ENCODE peak calls at places on chromosomes 12 and 14, in five cellular contexts. One of them, this sample, is unnamed.

GRCh38 chr12:40584763-40585162 is 107.5 kb upstream of the CNTN1 start:
- DNase-seq in HFF-Myc: no peak
- DNase-seq in A549: no peak
- DNase-seq in dorsolateral prefrontal cortex: no peak
- DNase-seq in pancreas: no peak
- DNase-seq in this sample: no peak

GRCh38 chr14:85529803-85530574 is at the start of gene FLRT2:
- DNase-seq in HFF-Myc: no peak
- DNase-seq in A549: peak; percentile 33
- DNase-seq in dorsolateral prefrontal cortex: peak; percentile 56
- DNase-seq in pancreas: peak; percentile 75
- DNase-seq in this sample: no peak

GRCh38 chr14:38256358-38256840 is 506 bp upstream of the CLEC14A start:
- DNase-seq in HFF-Myc: no peak
- DNase-seq in A549: no peak
- DNase-seq in dorsolateral prefrontal cortex: no peak
- DNase-seq in pancreas: no peak
- DNase-seq in this sample: no peak

GRCh38 chr12:113395119-113395518 is 8.6 kb downstream of the SDS start:
- DNase-seq in HFF-Myc: no peak
- DNase-seq in A549: no peak
- DNase-seq in dorsolateral prefrontal cortex: no peak
- DNase-seq in pancreas: no peak
- DNase-seq in this sample: no peak

GRCh38 chr14:100607611-100607956 is 20.4 kb upstream of the BEGAIN start:
- DNase-seq in HFF-Myc: no peak
- DNase-seq in A549: no peak
- DNase-seq in dorsolateral prefrontal cortex: peak; percentile 26
- DNase-seq in pancreas: no peak
- DNase-seq in this sample: no peak

GRCh38 chr12:129771238-129771637 is 132.6 kb downstream of the TMEM132D start:
- DNase-seq in HFF-Myc: no peak
- DNase-seq in A549: no peak
- DNase-seq in dorsolateral prefrontal cortex: no peak
- DNase-seq in pancreas: no peak
- DNase-seq in this sample: no peak

GRCh38 chr12:128810182-128811127 is 13.3 kb downstream of the SLC15A4 start:
- DNase-seq in HFF-Myc: no peak
- DNase-seq in A549: no peak
- DNase-seq in dorsolateral prefrontal cortex: no peak
- DNase-seq in pancreas: no peak
- DNase-seq in this sample: peak; percentile 73

GRCh38 chr12:111255261-111255660 is 113.6 kb downstream of the PHETA1 start:
- DNase-seq in HFF-Myc: no peak
- DNase-seq in A549: no peak
- DNase-seq in dorsolateral prefrontal cortex: no peak
- DNase-seq in pancreas: no peak
- DNase-seq in this sample: no peak

GRCh38 chr14:20652996-20653975 is 11.8 kb upstream of the OR6S1 start:
- DNase-seq in HFF-Myc: peak; percentile 84
- DNase-seq in A549: peak; percentile 64
- DNase-seq in dorsolateral prefrontal cortex: no peak
- DNase-seq in pancreas: no peak
- DNase-seq in this sample: no peak

GRCh38 chr14:78530078-78530477 is 359.9 kb downstream of the NRXN3 start:
- DNase-seq in HFF-Myc: peak; percentile 9
- DNase-seq in A549: no peak
- DNase-seq in dorsolateral prefrontal cortex: no peak
- DNase-seq in pancreas: no peak
- DNase-seq in this sample: peak; percentile 28

GRCh38 chr12:45130881-45131281 is 80.0 kb upstream of the DBX2 start:
- DNase-seq in HFF-Myc: peak; percentile 56
- DNase-seq in A549: peak; percentile 28
- DNase-seq in dorsolateral prefrontal cortex: no peak
- DNase-seq in pancreas: no peak
- DNase-seq in this sample: peak; percentile 58

GRCh38 chr12:52618216-52618615 is at the start of gene KRT73:
- DNase-seq in HFF-Myc: no peak
- DNase-seq in A549: no peak
- DNase-seq in dorsolateral prefrontal cortex: no peak
- DNase-seq in pancreas: no peak
- DNase-seq in this sample: no peak

GRCh38 chr14:65412189-65412846 is at the start of gene FUT8:
- DNase-seq in HFF-Myc: peak; percentile 86
- DNase-seq in A549: peak; percentile 84
- DNase-seq in dorsolateral prefrontal cortex: peak; percentile 92
- DNase-seq in pancreas: peak; percentile 98
- DNase-seq in this sample: peak; percentile 85

GRCh38 chr14:65411656-65412188 is 808 bp upstream of the FUT8 start:
- DNase-seq in HFF-Myc: peak; percentile 83
- DNase-seq in A549: peak; percentile 87
- DNase-seq in dorsolateral prefrontal cortex: peak; percentile 94
- DNase-seq in pancreas: peak; percentile 90
- DNase-seq in this sample: peak; percentile 80

GRCh38 chr14:65414961-65415589 is 2.5 kb downstream of the FUT8 start:
- DNase-seq in HFF-Myc: no peak
- DNase-seq in A549: peak; percentile 12
- DNase-seq in dorsolateral prefrontal cortex: no peak
- DNase-seq in pancreas: no peak
- DNase-seq in this sample: no peak

GRCh38 chr14:65413739-65414045 is 1.2 kb downstream of the FUT8 start:
- DNase-seq in HFF-Myc: no peak
- DNase-seq in A549: no peak
- DNase-seq in dorsolateral prefrontal cortex: no peak
- DNase-seq in pancreas: no peak
- DNase-seq in this sample: no peak

GRCh38 chr14:65412881-65413738 is 580 bp downstream of the FUT8 start:
- DNase-seq in HFF-Myc: no peak
- DNase-seq in A549: peak; percentile 44
- DNase-seq in dorsolateral prefrontal cortex: no peak
- DNase-seq in pancreas: peak; percentile 8
- DNase-seq in this sample: no peak
- TF ChIP-seq CTCF in HFF-Myc: no peak
- TF ChIP-seq CTCF in A549: no peak
- TF ChIP-seq CTCF in dorsolateral prefrontal cortex: no peak
- TF ChIP-seq CTCF in pancreas: no peak
- TF ChIP-seq CTCF in this sample: peak; percentile 7

GRCh38 chr14:93114068-93114710 is 1.5 kb downstream of the ITPK1 start:
- DNase-seq in HFF-Myc: no peak
- DNase-seq in A549: no peak
- DNase-seq in dorsolateral prefrontal cortex: no peak
- DNase-seq in pancreas: no peak
- DNase-seq in this sample: peak; percentile 34

GRCh38 chr14:93115069-93115919 is 431 bp downstream of the ITPK1 start:
- DNase-seq in HFF-Myc: no peak
- DNase-seq in A549: peak; percentile 70
- DNase-seq in dorsolateral prefrontal cortex: peak; percentile 84
- DNase-seq in pancreas: peak; percentile 89
- DNase-seq in this sample: peak; percentile 93

GRCh38 chr14:93116676-93117200 is 1.0 kb upstream of the ITPK1 start:
- DNase-seq in HFF-Myc: no peak
- DNase-seq in A549: no peak
- DNase-seq in dorsolateral prefrontal cortex: no peak
- DNase-seq in pancreas: no peak
- DNase-seq in this sample: no peak

GRCh38 chr14:93114713-93115068 is 1.0 kb downstream of the ITPK1 start:
- DNase-seq in HFF-Myc: no peak
- DNase-seq in A549: no peak
- DNase-seq in dorsolateral prefrontal cortex: no peak
- DNase-seq in pancreas: no peak
- DNase-seq in this sample: peak; percentile 29

GRCh38 chr14:93115920-93116675 is at the start of gene ITPK1:
- DNase-seq in HFF-Myc: no peak
- DNase-seq in A549: peak; percentile 66
- DNase-seq in dorsolateral prefrontal cortex: no peak
- DNase-seq in pancreas: peak; percentile 35
- DNase-seq in this sample: peak; percentile 90
- TF ChIP-seq CTCF in HFF-Myc: no peak
- TF ChIP-seq CTCF in A549: peak; percentile 81
- TF ChIP-seq CTCF in dorsolateral prefrontal cortex: peak; percentile 36
- TF ChIP-seq CTCF in pancreas: no peak
- TF ChIP-seq CTCF in this sample: peak; percentile 61

GRCh38 chr12:1533205-1533601 is 61.2 kb downstream of the FBXL14 start:
- DNase-seq in HFF-Myc: no peak
- DNase-seq in A549: no peak
- DNase-seq in dorsolateral prefrontal cortex: no peak
- DNase-seq in pancreas: no peak
- DNase-seq in this sample: peak; percentile 65
- TF ChIP-seq CTCF in HFF-Myc: no peak
- TF ChIP-seq CTCF in A549: no peak
- TF ChIP-seq CTCF in dorsolateral prefrontal cortex: no peak
- TF ChIP-seq CTCF in pancreas: no peak
- TF ChIP-seq CTCF in this sample: peak; percentile 29

GRCh38 chr14:30607156-30607780 is 14.9 kb upstream of the SCFD1 start:
- DNase-seq in HFF-Myc: no peak
- DNase-seq in A549: no peak
- DNase-seq in dorsolateral prefrontal cortex: no peak
- DNase-seq in pancreas: no peak
- DNase-seq in this sample: no peak

GRCh38 chr14:30614155-30614554 is 8.0 kb upstream of the SCFD1 start:
- DNase-seq in HFF-Myc: no peak
- DNase-seq in A549: no peak
- DNase-seq in dorsolateral prefrontal cortex: no peak
- DNase-seq in pancreas: no peak
- DNase-seq in this sample: no peak

GRCh38 chr14:30610719-30611388 is 11.3 kb upstream of the SCFD1 start:
- DNase-seq in HFF-Myc: no peak
- DNase-seq in A549: peak; percentile 13
- DNase-seq in dorsolateral prefrontal cortex: no peak
- DNase-seq in pancreas: peak; percentile 55
- DNase-seq in this sample: no peak

GRCh38 chr14:30603402-30603801 is 18.7 kb upstream of the SCFD1 start:
- DNase-seq in HFF-Myc: no peak
- DNase-seq in A549: no peak
- DNase-seq in dorsolateral prefrontal cortex: no peak
- DNase-seq in pancreas: no peak
- DNase-seq in this sample: no peak

DNA sequence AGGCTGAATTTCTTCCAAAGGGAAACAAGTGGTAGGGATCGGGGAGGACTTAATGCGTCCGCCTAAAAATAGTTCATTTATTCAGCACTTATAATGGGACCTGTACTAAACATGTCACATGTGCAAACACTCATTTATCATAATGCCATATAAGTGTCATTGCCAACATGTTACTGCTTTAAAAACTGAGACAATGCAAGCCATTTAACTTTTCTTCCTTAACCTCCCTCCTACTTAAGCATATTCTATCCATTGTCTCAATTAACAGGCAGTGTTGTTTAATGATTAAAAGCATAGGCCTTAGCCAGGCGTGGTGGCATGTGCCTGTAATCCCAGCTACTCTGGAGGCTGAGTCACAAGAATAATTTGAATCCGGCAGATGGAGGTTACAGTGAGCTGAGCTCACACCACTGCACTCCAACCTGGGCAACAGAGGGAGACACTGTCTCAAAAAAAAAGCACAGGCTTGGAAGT is 13.5 kb upstream of the SCFD1 start:
- DNase-seq in HFF-Myc: no peak
- DNase-seq in A549: no peak
- DNase-seq in dorsolateral prefrontal cortex: no peak
- DNase-seq in pancreas: no peak
- DNase-seq in this sample: no peak
- TF ChIP-seq CTCF in HFF-Myc: no peak
- TF ChIP-seq CTCF in A549: no peak
- TF ChIP-seq CTCF in dorsolateral prefrontal cortex: no peak
- TF ChIP-seq CTCF in pancreas: no peak
- TF ChIP-seq CTCF in this sample: no peak

GRCh38 chr14:32933943-32934890 is 4.5 kb upstream of the NPAS3 start:
- DNase-seq in HFF-Myc: no peak
- DNase-seq in A549: no peak
- DNase-seq in dorsolateral prefrontal cortex: peak; percentile 65
- DNase-seq in pancreas: no peak
- DNase-seq in this sample: peak; percentile 42
- TF ChIP-seq CTCF in HFF-Myc: no peak
- TF ChIP-seq CTCF in A549: no peak
- TF ChIP-seq CTCF in dorsolateral prefrontal cortex: no peak
- TF ChIP-seq CTCF in pancreas: no peak
- TF ChIP-seq CTCF in this sample: no peak

GRCh38 chr12:15209782-15210181 is 11.4 kb downstream of the RERG start:
- DNase-seq in HFF-Myc: no peak
- DNase-seq in A549: no peak
- DNase-seq in dorsolateral prefrontal cortex: no peak
- DNase-seq in pancreas: no peak
- DNase-seq in this sample: no peak

GRCh38 chr12:15208871-15209656 is 12.2 kb downstream of the RERG start:
- DNase-seq in HFF-Myc: no peak
- DNase-seq in A549: no peak
- DNase-seq in dorsolateral prefrontal cortex: no peak
- DNase-seq in pancreas: no peak
- DNase-seq in this sample: no peak

GRCh38 chr12:15206338-15206737 is 14.9 kb downstream of the RERG start:
- DNase-seq in HFF-Myc: no peak
- DNase-seq in A549: no peak
- DNase-seq in dorsolateral prefrontal cortex: no peak
- DNase-seq in pancreas: no peak
- DNase-seq in this sample: no peak

GRCh38 chr12:15206831-15207394 is 14.3 kb downstream of the RERG start:
- DNase-seq in HFF-Myc: no peak
- DNase-seq in A549: no peak
- DNase-seq in dorsolateral prefrontal cortex: no peak
- DNase-seq in pancreas: no peak
- DNase-seq in this sample: no peak

DNA sequence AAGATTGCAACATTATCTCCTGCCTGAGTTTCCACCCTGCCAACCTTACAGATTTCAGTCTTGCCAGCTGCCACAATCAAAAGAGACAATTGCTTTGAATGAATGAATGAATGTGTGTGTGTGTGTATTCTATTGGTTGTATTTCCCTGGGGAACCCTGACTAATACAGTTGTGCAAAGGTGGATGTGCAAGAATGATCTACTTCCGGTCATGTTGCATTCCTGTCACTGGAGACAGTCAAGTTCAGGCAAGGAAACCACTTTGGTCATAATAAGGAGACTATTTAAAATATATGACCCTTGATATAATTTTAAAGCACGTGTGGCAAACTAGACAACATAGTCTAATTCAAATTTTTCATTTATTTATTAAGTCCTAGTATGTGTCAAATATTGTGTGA is 13.1 kb downstream of the RERG start:
- DNase-seq in HFF-Myc: no peak
- DNase-seq in A549: no peak
- DNase-seq in dorsolateral prefrontal cortex: no peak
- DNase-seq in pancreas: no peak
- DNase-seq in this sample: no peak
- TF ChIP-seq CTCF in HFF-Myc: peak; percentile 12
- TF ChIP-seq CTCF in A549: peak; percentile 7
- TF ChIP-seq CTCF in dorsolateral prefrontal cortex: no peak
- TF ChIP-seq CTCF in pancreas: no peak
- TF ChIP-seq CTCF in this sample: no peak

This sample was measured in GM13977.